ENCODE peak calls at places on chromosomes 11 and 22, in four cellular contexts. J is transverse colon, Q is pancreas, R is left ventricle myocardium inferior. G is an unnamed sample. For H3K27me3, the result is how much of the 10 kb centered on the place peaks cover.

GRCh38 chr11:81963018-81963417 is 770.6 kb downstream of the FAM181B start:
- DNase-seq in Q (no peak), R (no peak), J (no peak), G (no peak)

GRCh38 chr11:45451766-45452440 is 165.8 kb upstream of the SYT13 start:
- DNase-seq in J (no peak), R (no peak), Q (no peak), G (no peak)

GRCh38 chr22:28774378-28774777 is 1.9 kb downstream of the CCDC117 start:
- DNase-seq in Q (no peak), J (no peak), R (no peak), G (no peak)

GRCh38 chr11:10694481-10695239 is 1.1 kb upstream of the IRAG1 start:
- DNase-seq in Q (no peak), R (no peak), J (no peak), G (no peak)

GRCh38 chr11:103546236-103546635 is 437.0 kb downstream of the DYNC2H1 start:
- DNase-seq in R (no peak), Q (no peak), J (no peak), G (no peak)

GRCh38 chr11:123145220-123145619 is 49.8 kb downstream of the CLMP start:
- DNase-seq in J (no peak), R (no peak), Q (peak), G (peak)

GRCh38 chr11:9516113-9516512 is 55.3 kb downstream of the ZNF143 start:
- DNase-seq in R (no peak), J (no peak), Q (no peak), G (no peak)

GRCh38 chr11:32562839-32563599 is 20.6 kb upstream of the EIF3M start:
- DNase-seq in J (no peak), R (no peak), Q (no peak), G (no peak)

GRCh38 chr11:114124601-114125144 is 65.2 kb downstream of the ZBTB16 start:
- DNase-seq in R (no peak), J (no peak), Q (no peak), G (no peak)

GRCh38 chr11:114123692-114124330 is 64.3 kb downstream of the ZBTB16 start:
- DNase-seq in J (no peak), Q (no peak), R (no peak), G (no peak)

GRCh38 chr11:114121138-114121537 is 61.6 kb downstream of the ZBTB16 start:
- DNase-seq in Q (no peak), J (no peak), R (no peak), G (no peak)

GRCh38 chr11:114121744-114122504 is 62.4 kb downstream of the ZBTB16 start:
- DNase-seq in J (no peak), R (no peak), Q (no peak), G (no peak)

DNA sequence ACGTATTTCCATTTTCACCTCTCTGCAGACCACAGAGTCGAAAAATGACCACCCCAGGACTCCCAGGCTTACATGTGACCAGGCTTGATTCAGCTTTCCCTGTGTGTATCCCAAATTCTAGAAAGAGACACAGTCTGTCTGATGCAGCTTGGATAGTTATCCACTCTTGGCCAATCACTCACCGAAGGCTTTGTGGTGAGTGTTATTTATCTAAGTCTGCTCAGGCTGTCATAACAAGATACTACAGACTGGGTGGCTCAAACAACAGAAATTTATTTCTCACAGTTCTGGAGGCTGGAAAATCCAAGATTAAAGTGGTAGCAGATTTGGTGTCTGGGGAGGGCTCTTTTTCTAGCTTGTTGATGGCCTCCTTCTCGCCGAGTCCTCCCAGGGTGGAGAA is 63.2 kb downstream of the ZBTB16 start:
- DNase-seq in Q (no peak), J (no peak), R (no peak), G (no peak)
- H3K27me3 ChIP-seq in Q (under half), J (under half), R (under half), G (under half)

DNA sequence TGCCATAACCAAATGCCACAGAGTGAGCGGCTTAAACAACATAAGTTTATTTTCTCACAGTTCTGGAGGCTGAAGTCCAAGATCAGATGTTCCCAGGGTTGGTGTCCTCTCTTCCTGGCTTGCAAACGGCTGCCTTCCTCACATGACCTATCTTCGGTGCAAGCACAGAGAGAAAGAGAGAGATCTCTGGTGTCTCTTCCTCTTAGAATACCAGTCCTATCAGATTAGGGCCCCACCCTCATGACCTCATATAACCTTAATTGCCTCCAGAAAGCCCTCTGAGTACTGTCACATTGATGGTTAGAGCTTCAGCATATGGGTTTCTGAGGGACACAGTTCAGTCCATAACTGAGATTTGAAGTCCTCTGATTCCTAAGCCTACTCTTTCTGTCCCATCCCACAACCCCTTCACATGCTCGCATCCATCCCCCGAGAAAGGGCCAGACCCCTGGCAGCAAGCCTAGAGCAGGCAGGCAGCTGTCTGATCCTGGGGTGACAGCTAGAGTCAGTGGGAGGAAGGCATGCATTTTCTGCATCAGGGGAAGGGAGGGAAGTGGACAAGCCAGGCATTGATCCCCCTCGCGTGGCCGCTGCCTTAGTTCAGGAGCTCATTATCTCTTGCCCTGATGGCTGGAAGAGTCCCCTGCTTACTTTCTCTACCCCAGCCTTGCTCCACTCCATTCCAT is 114.1 kb downstream of the FAR1 start:
- DNase-seq in Q (peak), J (no peak), R (no peak), G (no peak)
- H3K27ac ChIP-seq in Q (no peak), J (no peak), R (no peak), G (no peak)

GRCh38 chr11:69828971-69829344 is 9.7 kb upstream of the FGF3 start:
- DNase-seq in J (peak), R (no peak), Q (no peak), G (peak)

GRCh38 chr11:69830086-69830485 is 10.9 kb upstream of the FGF3 start:
- DNase-seq in Q (no peak), R (no peak), J (no peak), G (peak)

GRCh38 chr11:69834251-69834650 is 15.0 kb upstream of the FGF3 start:
- DNase-seq in J (no peak), Q (no peak), R (no peak), G (peak)

GRCh38 chr11:69832561-69833413 is 13.6 kb upstream of the FGF3 start:
- DNase-seq in J (no peak), R (no peak), Q (no peak), G (peak)

DNA sequence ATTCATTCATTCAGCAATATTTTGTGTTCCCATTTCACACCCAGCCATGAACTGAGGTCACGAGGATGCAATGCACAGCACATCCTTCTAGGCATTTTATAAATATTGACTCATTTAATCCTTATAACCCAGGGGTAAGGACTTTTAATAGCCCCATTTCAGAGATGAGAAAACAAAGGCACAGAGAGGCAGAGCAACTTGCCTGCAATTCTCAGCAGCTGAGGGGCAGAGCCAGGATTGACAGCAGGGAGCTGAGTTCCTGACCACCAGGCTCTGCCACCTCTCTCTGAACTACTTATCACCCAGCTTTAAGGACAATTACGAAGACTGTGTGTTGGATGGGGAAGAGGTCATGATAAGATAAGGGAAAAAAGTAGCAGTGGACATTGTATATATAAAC is 12.8 kb upstream of the FGF3 start:
- DNase-seq in R (no peak), J (no peak), Q (no peak), G (no peak)
- H3K27me3 ChIP-seq in R (half or more), J (under half), Q (under half), G (under half)

DNA sequence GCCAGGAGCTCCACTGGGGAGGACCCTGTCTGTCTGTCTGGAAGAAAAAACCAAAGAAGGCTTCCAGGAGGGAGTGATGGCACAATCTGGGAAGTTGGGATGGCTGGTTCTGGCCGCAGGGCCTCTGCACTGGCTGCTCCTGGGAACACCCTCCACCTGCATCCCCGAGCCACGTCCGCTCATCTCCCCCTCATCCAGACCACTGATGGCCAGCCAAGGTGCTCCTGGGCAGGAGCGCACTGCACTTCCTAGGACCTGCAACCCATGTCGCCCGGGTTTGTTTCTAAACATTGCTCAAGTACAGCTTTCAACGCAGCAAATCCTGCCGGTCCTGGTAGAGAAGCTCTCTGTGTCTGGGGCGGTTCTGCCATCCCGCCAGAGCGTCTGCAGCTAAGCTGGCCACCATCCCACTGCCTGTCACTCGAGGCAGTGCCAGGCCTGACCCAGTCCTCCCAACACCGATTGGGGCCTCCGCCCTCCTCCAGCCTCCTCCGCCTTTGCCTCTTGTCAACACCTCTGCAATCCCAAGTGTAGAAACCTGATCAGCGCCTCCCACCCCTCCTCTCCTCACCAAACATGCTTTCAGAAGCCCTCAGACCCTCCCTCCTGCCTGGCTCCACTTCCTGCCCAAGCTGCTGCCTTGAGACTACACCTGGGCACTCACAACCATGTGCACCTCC is 5.1 kb upstream of the IFITM10 start:
- DNase-seq in R (peak), Q (peak), J (no peak), G (peak)
- H3K27ac ChIP-seq in R (peak), Q (no peak), J (no peak), G (no peak)

GRCh38 chr11:17188675-17189074 is 19.1 kb downstream of the PIK3C2A start:
- DNase-seq in Q (no peak), R (no peak), J (no peak), G (no peak)
- H3K27me3 ChIP-seq in Q (under half), R (under half), J (under half), G (under half)

GRCh38 chr22:43755452-43755851 is 56.7 kb downstream of the EFCAB6 start:
- DNase-seq in R (no peak), J (no peak), Q (no peak), G (no peak)
- H3K27ac ChIP-seq in R (no peak), J (no peak), Q (no peak), G (no peak)

GRCh38 chr11:43943931-43944751 is 1.7 kb downstream of the C11orf96 start:
- DNase-seq in Q (peak), R (no peak), J (no peak), G (peak)

GRCh38 chr11:43943357-43943930 is 1.0 kb downstream of the C11orf96 start:
- DNase-seq in J (no peak), Q (no peak), R (no peak), G (no peak)

GRCh38 chr11:43941257-43941879 is 1.1 kb upstream of the C11orf96 start:
- DNase-seq in Q (no peak), J (no peak), R (no peak), G (no peak)

GRCh38 chr11:43944761-43945311 is 2.4 kb downstream of the C11orf96 start:
- DNase-seq in J (peak), R (peak), Q (peak), G (peak)

GRCh38 chr11:43942651-43943356 is 367 bp downstream of the C11orf96 start:
- DNase-seq in Q (no peak), J (no peak), R (no peak), G (peak)
- H3K27me3 ChIP-seq in Q (under half), J (half or more), R (under half), G (under half)